ENCODE peak calls at places on chromosomes 7 and 10, in four cellular contexts. One of them, this sample, is unnamed.
A peak's percentile ranks its signal among the peaks of the same experiment; 100 is the strongest.

GRCh38 chr7:83648464-83649241 is at the start of gene SEMA3E:
- DNase-seq in CD4-positive, alpha-beta memory T cell: no peak
- DNase-seq in left lung: no peak
- DNase-seq in uterus: no peak
- DNase-seq in this sample: no peak

GRCh38 chr10:74164641-74165529 is 13.9 kb downstream of the ADK start:
- DNase-seq in CD4-positive, alpha-beta memory T cell: no peak
- DNase-seq in left lung: no peak
- DNase-seq in uterus: no peak
- DNase-seq in this sample: no peak

GRCh38 chr7:45978731-45979211 is 57.7 kb upstream of the IGFBP3 start:
- DNase-seq in CD4-positive, alpha-beta memory T cell: no peak
- DNase-seq in left lung: no peak
- DNase-seq in uterus: no peak
- DNase-seq in this sample: no peak

GRCh38 chr10:10351451-10351850 is 666.2 kb upstream of the CELF2 start:
- DNase-seq in CD4-positive, alpha-beta memory T cell: no peak
- DNase-seq in left lung: no peak
- DNase-seq in uterus: no peak
- DNase-seq in this sample: no peak

GRCh38 chr10:43160067-43160918 is 22.0 kb downstream of the CSGALNACT2 start:
- DNase-seq in CD4-positive, alpha-beta memory T cell: no peak
- DNase-seq in left lung: no peak
- DNase-seq in uterus: no peak
- DNase-seq in this sample: no peak

GRCh38 chr10:6416892-6417512 is 163.1 kb downstream of the PRKCQ start:
- DNase-seq in CD4-positive, alpha-beta memory T cell: peak; percentile 56
- DNase-seq in left lung: no peak
- DNase-seq in uterus: no peak
- DNase-seq in this sample: no peak

GRCh38 chr7:80335473-80336232 is 176.2 kb downstream of the GNAT3 start:
- DNase-seq in CD4-positive, alpha-beta memory T cell: no peak
- DNase-seq in left lung: no peak
- DNase-seq in uterus: no peak
- DNase-seq in this sample: no peak

GRCh38 chr7:135335628-135336139 is 102.0 kb downstream of the STRA8 start:
- DNase-seq in CD4-positive, alpha-beta memory T cell: peak; percentile 19
- DNase-seq in left lung: no peak
- DNase-seq in uterus: peak; percentile 41
- DNase-seq in this sample: peak; percentile 77

GRCh38 chr7:45391618-45392451 is 182.3 kb upstream of the ADCY1 start:
- DNase-seq in CD4-positive, alpha-beta memory T cell: no peak
- DNase-seq in left lung: no peak
- DNase-seq in uterus: no peak
- DNase-seq in this sample: no peak

GRCh38 chr7:50620418-50620817 is 55.2 kb upstream of the DDC start:
- DNase-seq in CD4-positive, alpha-beta memory T cell: no peak
- DNase-seq in left lung: no peak
- DNase-seq in uterus: peak; percentile 35
- DNase-seq in this sample: no peak

GRCh38 chr7:26046878-26047277 is 105.1 kb upstream of the NFE2L3 start:
- DNase-seq in CD4-positive, alpha-beta memory T cell: no peak
- DNase-seq in left lung: no peak
- DNase-seq in uterus: no peak
- DNase-seq in this sample: no peak

GRCh38 chr7:102992509-102992819 is 79.7 kb downstream of the LRRC17 start:
- DNase-seq in CD4-positive, alpha-beta memory T cell: no peak
- DNase-seq in left lung: no peak
- DNase-seq in uterus: no peak
- DNase-seq in this sample: no peak

GRCh38 chr7:816751-817671 is 15.3 kb upstream of the SUN1 start:
- DNase-seq in CD4-positive, alpha-beta memory T cell: peak; percentile 38
- DNase-seq in left lung: peak; percentile 80
- DNase-seq in uterus: no peak
- DNase-seq in this sample: peak; percentile 65

GRCh38 chr7:107167483-107168232 is 1.1 kb upstream of the HBP1 start:
- DNase-seq in CD4-positive, alpha-beta memory T cell: no peak
- DNase-seq in left lung: no peak
- DNase-seq in uterus: no peak
- DNase-seq in this sample: no peak

GRCh38 chr7:91137447-91137846 is 126.8 kb upstream of the FZD1 start:
- DNase-seq in CD4-positive, alpha-beta memory T cell: no peak
- DNase-seq in left lung: no peak
- DNase-seq in uterus: no peak
- DNase-seq in this sample: no peak

GRCh38 chr7:106281127-106281526 is 3.7 kb downstream of the NAMPT start:
- DNase-seq in CD4-positive, alpha-beta memory T cell: no peak
- DNase-seq in left lung: no peak
- DNase-seq in uterus: no peak
- DNase-seq in this sample: no peak

GRCh38 chr7:144388950-144389349 is 14.5 kb downstream of the NOBOX start:
- DNase-seq in CD4-positive, alpha-beta memory T cell: no peak
- DNase-seq in left lung: no peak
- DNase-seq in uterus: no peak
- DNase-seq in this sample: no peak

GRCh38 chr7:119664601-119665000 is 608.4 kb upstream of the KCND2 start:
- DNase-seq in CD4-positive, alpha-beta memory T cell: no peak
- DNase-seq in left lung: no peak
- DNase-seq in uterus: no peak
- DNase-seq in this sample: no peak

GRCh38 chr10:107865691-107866090 is 701.2 kb upstream of the SORCS1 start:
- DNase-seq in CD4-positive, alpha-beta memory T cell: no peak
- DNase-seq in left lung: no peak
- DNase-seq in uterus: no peak
- DNase-seq in this sample: no peak

GRCh38 chr10:29858352-29859267 is 200.8 kb downstream of the JCAD start:
- DNase-seq in CD4-positive, alpha-beta memory T cell: no peak
- DNase-seq in left lung: peak; percentile 80
- DNase-seq in uterus: peak; percentile 63
- DNase-seq in this sample: peak; percentile 55

GRCh38 chr10:122688293-122688989 is 11.2 kb downstream of the C10orf120 start:
- DNase-seq in CD4-positive, alpha-beta memory T cell: no peak
- DNase-seq in left lung: no peak
- DNase-seq in uterus: no peak
- DNase-seq in this sample: no peak

GRCh38 chr7:17674166-17674955 is 265.9 kb downstream of the SNX13 start:
- DNase-seq in CD4-positive, alpha-beta memory T cell: no peak
- DNase-seq in left lung: no peak
- DNase-seq in uterus: no peak
- DNase-seq in this sample: no peak

GRCh38 chr7:77328669-77329068 is 87.5 kb downstream of the GSAP start:
- DNase-seq in CD4-positive, alpha-beta memory T cell: no peak
- DNase-seq in left lung: no peak
- DNase-seq in uterus: no peak
- DNase-seq in this sample: no peak

GRCh38 chr10:45550903-45551302 is 121.7 kb downstream of the ZFAND4 start:
- DNase-seq in CD4-positive, alpha-beta memory T cell: no peak
- DNase-seq in left lung: no peak
- DNase-seq in uterus: no peak
- DNase-seq in this sample: no peak

DNA sequence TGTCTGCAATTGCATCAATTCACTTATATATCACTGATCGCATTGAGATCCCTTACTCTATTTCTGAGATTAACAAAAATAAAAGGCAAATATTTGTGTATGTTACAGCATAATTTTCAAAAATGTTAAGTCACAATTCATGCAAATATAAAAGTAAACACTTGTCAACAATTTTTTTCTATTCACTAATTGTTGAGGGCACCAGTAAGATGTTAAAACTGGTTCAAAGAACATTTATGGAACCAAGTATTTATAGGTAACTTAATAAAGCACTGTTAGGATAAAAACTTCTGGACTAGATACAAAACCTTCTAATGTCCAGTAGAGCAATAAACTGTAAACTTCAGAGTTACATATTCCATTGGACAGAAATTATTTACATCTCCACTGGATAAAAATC is 586.1 kb upstream of the AUTS2 start:
- DNase-seq in CD4-positive, alpha-beta memory T cell: no peak
- DNase-seq in left lung: no peak
- DNase-seq in uterus: no peak
- DNase-seq in this sample: no peak
- H3K4me1 ChIP-seq in CD4-positive, alpha-beta memory T cell: no peaks in the 10 kb centered on the region
- H3K4me1 ChIP-seq in left lung: no peaks in the 10 kb centered on the region
- H3K4me1 ChIP-seq in uterus: no peaks in the 10 kb centered on the region
- H3K4me1 ChIP-seq in this sample: no peaks in the 10 kb centered on the region

GRCh38 chr10:3494131-3494878 is 290.7 kb downstream of the KLF6 start:
- DNase-seq in CD4-positive, alpha-beta memory T cell: no peak
- DNase-seq in left lung: no peak
- DNase-seq in uterus: peak; percentile 55
- DNase-seq in this sample: no peak
- H3K4me3 ChIP-seq in CD4-positive, alpha-beta memory T cell: no peak overlapping the region
- H3K4me3 ChIP-seq in left lung: no peak overlapping the region
- H3K4me3 ChIP-seq in uterus: peak overlapping the region; percentile 0
- H3K4me3 ChIP-seq in this sample: no peak overlapping the region

DNA sequence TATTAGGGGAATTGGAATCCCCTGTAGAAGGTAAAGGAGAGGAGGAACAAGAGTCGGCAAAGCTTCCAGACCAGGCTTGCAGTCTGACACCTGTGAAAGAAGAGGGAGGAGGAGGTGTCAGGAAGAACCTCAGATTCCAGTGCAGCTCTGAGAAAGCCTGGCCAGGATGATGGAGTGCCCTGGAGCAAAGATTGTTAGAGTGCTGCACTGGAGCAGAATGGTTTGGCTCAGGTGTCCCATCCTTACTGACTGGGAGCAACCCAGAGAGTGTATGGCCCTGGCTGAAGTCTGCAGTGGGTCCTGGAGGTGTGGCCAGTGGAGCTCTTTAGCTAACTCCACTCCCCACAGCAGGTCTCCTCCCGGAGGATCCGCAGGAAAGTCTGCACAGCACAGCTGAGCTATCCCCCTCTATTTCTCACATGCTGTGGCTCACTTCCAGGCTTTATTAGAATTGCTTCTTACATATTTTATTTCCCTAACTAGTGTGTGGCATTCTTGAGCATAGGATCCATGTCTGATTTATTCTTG is 58.6 kb downstream of the VIM start:
- DNase-seq in CD4-positive, alpha-beta memory T cell: no peak
- DNase-seq in left lung: no peak
- DNase-seq in uterus: no peak
- DNase-seq in this sample: no peak
- H3K27me3 ChIP-seq in CD4-positive, alpha-beta memory T cell: peaks cover 3% of the 10 kb centered on the region
- H3K27me3 ChIP-seq in left lung: no peaks in the 10 kb centered on the region
- H3K27me3 ChIP-seq in uterus: no peaks in the 10 kb centered on the region
- H3K27me3 ChIP-seq in this sample: no peaks in the 10 kb centered on the region

GRCh38 chr7:43645699-43646226 is 62.9 kb downstream of the STK17A start:
- DNase-seq in CD4-positive, alpha-beta memory T cell: no peak
- DNase-seq in left lung: no peak
- DNase-seq in uterus: no peak
- DNase-seq in this sample: no peak
- H3K4me1 ChIP-seq in CD4-positive, alpha-beta memory T cell: peaks cover 99% of the 10 kb centered on the region
- H3K4me1 ChIP-seq in left lung: peaks cover 32% of the 10 kb centered on the region
- H3K4me1 ChIP-seq in uterus: peaks cover 27% of the 10 kb centered on the region
- H3K4me1 ChIP-seq in this sample: no peaks in the 10 kb centered on the region

DNA sequence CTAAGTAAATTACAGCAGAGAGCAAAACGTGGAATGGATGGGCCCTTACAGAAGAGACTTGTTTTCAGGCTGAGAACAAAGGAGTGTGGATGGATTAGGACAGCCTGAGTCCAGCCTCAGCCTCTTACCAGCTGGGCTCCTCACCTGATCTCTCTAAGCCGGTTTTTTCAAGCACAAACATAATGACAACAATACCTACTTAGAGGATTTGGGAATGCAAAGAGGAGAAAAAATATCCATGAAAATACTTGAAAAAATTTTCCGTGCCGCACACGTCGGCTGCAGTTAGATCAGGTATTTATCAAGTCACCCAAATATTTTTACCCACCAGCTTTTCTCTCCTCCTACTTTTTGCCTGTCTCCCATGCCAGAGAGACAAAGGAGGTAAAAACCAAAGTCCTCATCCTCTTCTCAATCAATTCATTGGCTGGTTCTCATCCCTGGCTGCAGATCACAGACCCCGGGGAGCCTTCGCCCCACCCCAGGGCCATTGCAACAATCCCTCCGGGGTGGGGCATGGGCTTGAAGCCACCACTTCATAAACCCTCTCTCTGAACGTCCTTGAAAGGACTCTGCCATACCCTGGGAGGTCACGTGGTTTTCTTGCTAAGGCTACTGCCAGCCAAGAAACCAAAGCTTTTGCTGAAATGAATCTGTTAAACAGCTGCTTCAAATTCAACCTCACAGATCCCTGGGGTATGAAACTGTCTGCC is 29.7 kb upstream of the GTF2I start:
- DNase-seq in CD4-positive, alpha-beta memory T cell: no peak
- DNase-seq in left lung: no peak
- DNase-seq in uterus: no peak
- DNase-seq in this sample: no peak
- H3K4me3 ChIP-seq in CD4-positive, alpha-beta memory T cell: no peak overlapping the region
- H3K4me3 ChIP-seq in left lung: no peak overlapping the region
- H3K4me3 ChIP-seq in uterus: no peak overlapping the region
- H3K4me3 ChIP-seq in this sample: no peak overlapping the region

GRCh38 chr7:23470290-23471089 is at the start of gene IGF2BP3:
- DNase-seq in CD4-positive, alpha-beta memory T cell: no peak
- DNase-seq in left lung: no peak
- DNase-seq in uterus: no peak
- DNase-seq in this sample: no peak
- H3K27me3 ChIP-seq in CD4-positive, alpha-beta memory T cell: peaks cover 74% of the 10 kb centered on the region
- H3K27me3 ChIP-seq in left lung: peaks cover 91% of the 10 kb centered on the region
- H3K27me3 ChIP-seq in uterus: peaks cover 80% of the 10 kb centered on the region
- H3K27me3 ChIP-seq in this sample: peaks cover 41% of the 10 kb centered on the region